ENCODE peak calls at places on chromosome 1, in six cellular contexts. One of them, this sample, is unnamed.

GRCh38 chr1:211529453-211529852 is 37.5 kb upstream of the RD3 start:
- DNase-seq in cardiac fibroblast: no peak
- DNase-seq in mesothelial cell of epicardium: no peak
- DNase-seq in bronchial epithelial cell: peak
- DNase-seq in progenitor cell of endocrine pancreas: no peak
- DNase-seq in left lung: no peak
- DNase-seq in this sample: no peak

GRCh38 chr1:186806477-186806876 is 22.3 kb upstream of the PLA2G4A start:
- DNase-seq in left lung: no peak
- DNase-seq in cardiac fibroblast: peak
- DNase-seq in bronchial epithelial cell: peak
- DNase-seq in mesothelial cell of epicardium: no peak
- DNase-seq in progenitor cell of endocrine pancreas: no peak
- DNase-seq in this sample: no peak

GRCh38 chr1:94658221-94658620 is 116.7 kb upstream of the F3 start:
- DNase-seq in progenitor cell of endocrine pancreas: no peak
- DNase-seq in cardiac fibroblast: peak
- DNase-seq in bronchial epithelial cell: peak
- DNase-seq in mesothelial cell of epicardium: no peak
- DNase-seq in left lung: no peak
- DNase-seq in this sample: no peak

GRCh38 chr1:197660389-197660788 is 114.9 kb downstream of the DENND1B start:
- DNase-seq in mesothelial cell of epicardium: no peak
- DNase-seq in left lung: no peak
- DNase-seq in bronchial epithelial cell: no peak
- DNase-seq in cardiac fibroblast: no peak
- DNase-seq in progenitor cell of endocrine pancreas: no peak
- DNase-seq in this sample: no peak

GRCh38 chr1:198637157-198637556 is 1.7 kb upstream of the PTPRC start:
- DNase-seq in mesothelial cell of epicardium: no peak
- DNase-seq in bronchial epithelial cell: no peak
- DNase-seq in cardiac fibroblast: no peak
- DNase-seq in progenitor cell of endocrine pancreas: no peak
- DNase-seq in left lung: no peak
- DNase-seq in this sample: no peak

GRCh38 chr1:37055631-37056030 is 21.3 kb upstream of the GRIK3 start:
- DNase-seq in cardiac fibroblast: no peak
- DNase-seq in mesothelial cell of epicardium: no peak
- DNase-seq in bronchial epithelial cell: no peak
- DNase-seq in left lung: no peak
- DNase-seq in progenitor cell of endocrine pancreas: no peak
- DNase-seq in this sample: no peak

GRCh38 chr1:1680031-1680911 is 12.3 kb downstream of the SLC35E2B start:
- DNase-seq in mesothelial cell of epicardium: no peak
- DNase-seq in progenitor cell of endocrine pancreas: no peak
- DNase-seq in left lung: peak
- DNase-seq in cardiac fibroblast: no peak
- DNase-seq in bronchial epithelial cell: no peak
- DNase-seq in this sample: no peak

GRCh38 chr1:94522304-94522703 is 19.3 kb downstream of the F3 start:
- DNase-seq in progenitor cell of endocrine pancreas: no peak
- DNase-seq in mesothelial cell of epicardium: no peak
- DNase-seq in cardiac fibroblast: peak
- DNase-seq in bronchial epithelial cell: peak
- DNase-seq in left lung: no peak
- DNase-seq in this sample: no peak

GRCh38 chr1:201024251-201024998 is 911 bp upstream of the KIF21B start:
- DNase-seq in progenitor cell of endocrine pancreas: no peak
- DNase-seq in bronchial epithelial cell: no peak
- DNase-seq in mesothelial cell of epicardium: no peak
- DNase-seq in cardiac fibroblast: no peak
- DNase-seq in left lung: no peak
- DNase-seq in this sample: peak

GRCh38 chr1:114390960-114391359 is 120.0 kb downstream of the TRIM33 start:
- DNase-seq in left lung: no peak
- DNase-seq in mesothelial cell of epicardium: no peak
- DNase-seq in progenitor cell of endocrine pancreas: no peak
- DNase-seq in bronchial epithelial cell: no peak
- DNase-seq in cardiac fibroblast: no peak
- DNase-seq in this sample: no peak

GRCh38 chr1:74180490-74180889 is 17.5 kb downstream of the LRRIQ3 start:
- DNase-seq in bronchial epithelial cell: peak
- DNase-seq in mesothelial cell of epicardium: no peak
- DNase-seq in left lung: no peak
- DNase-seq in progenitor cell of endocrine pancreas: no peak
- DNase-seq in cardiac fibroblast: peak
- DNase-seq in this sample: no peak

GRCh38 chr1:27570383-27570755 is 33.6 kb downstream of the AHDC1 start:
- DNase-seq in cardiac fibroblast: no peak
- DNase-seq in mesothelial cell of epicardium: no peak
- DNase-seq in left lung: no peak
- DNase-seq in progenitor cell of endocrine pancreas: no peak
- DNase-seq in bronchial epithelial cell: no peak
- DNase-seq in this sample: no peak

GRCh38 chr1:7207875-7208646 is 422.8 kb downstream of the CAMTA1 start:
- DNase-seq in mesothelial cell of epicardium: no peak
- DNase-seq in cardiac fibroblast: peak
- DNase-seq in progenitor cell of endocrine pancreas: peak
- DNase-seq in left lung: peak
- DNase-seq in bronchial epithelial cell: peak
- DNase-seq in this sample: peak

GRCh38 chr1:161009602-161010211 is 11.2 kb downstream of the F11R start:
- DNase-seq in bronchial epithelial cell: no peak
- DNase-seq in cardiac fibroblast: no peak
- DNase-seq in left lung: no peak
- DNase-seq in mesothelial cell of epicardium: no peak
- DNase-seq in progenitor cell of endocrine pancreas: no peak
- DNase-seq in this sample: no peak

GRCh38 chr1:92922378-92923035 is 38.8 kb downstream of the DIPK1A start:
- DNase-seq in mesothelial cell of epicardium: no peak
- DNase-seq in bronchial epithelial cell: no peak
- DNase-seq in progenitor cell of endocrine pancreas: no peak
- DNase-seq in cardiac fibroblast: no peak
- DNase-seq in left lung: no peak
- DNase-seq in this sample: no peak

GRCh38 chr1:55203064-55203463 is 12.1 kb downstream of the USP24 start:
- DNase-seq in progenitor cell of endocrine pancreas: no peak
- DNase-seq in mesothelial cell of epicardium: no peak
- DNase-seq in cardiac fibroblast: no peak
- DNase-seq in left lung: no peak
- DNase-seq in bronchial epithelial cell: no peak
- DNase-seq in this sample: no peak

GRCh38 chr1:226419284-226419683 is 11.4 kb upstream of the PARP1 start:
- DNase-seq in bronchial epithelial cell: no peak
- DNase-seq in progenitor cell of endocrine pancreas: no peak
- DNase-seq in cardiac fibroblast: no peak
- DNase-seq in left lung: no peak
- DNase-seq in mesothelial cell of epicardium: no peak
- DNase-seq in this sample: no peak

GRCh38 chr1:17858027-17858426 is 102.9 kb downstream of the ACTL8 start:
- DNase-seq in cardiac fibroblast: no peak
- DNase-seq in mesothelial cell of epicardium: no peak
- DNase-seq in bronchial epithelial cell: no peak
- DNase-seq in left lung: no peak
- DNase-seq in progenitor cell of endocrine pancreas: no peak
- DNase-seq in this sample: no peak

GRCh38 chr1:10909697-10910489 is 102.6 kb upstream of the TARDBP start:
- DNase-seq in mesothelial cell of epicardium: no peak
- DNase-seq in progenitor cell of endocrine pancreas: no peak
- DNase-seq in bronchial epithelial cell: peak
- DNase-seq in left lung: peak
- DNase-seq in cardiac fibroblast: peak
- DNase-seq in this sample: peak

GRCh38 chr1:246510147-246511030 is 3.3 kb upstream of the SMYD3 start:
- DNase-seq in left lung: peak
- DNase-seq in bronchial epithelial cell: no peak
- DNase-seq in progenitor cell of endocrine pancreas: no peak
- DNase-seq in mesothelial cell of epicardium: no peak
- DNase-seq in cardiac fibroblast: no peak
- DNase-seq in this sample: no peak

GRCh38 chr1:6157528-6158174 is 22.5 kb downstream of the CHD5 start:
- DNase-seq in left lung: no peak
- DNase-seq in bronchial epithelial cell: peak
- DNase-seq in progenitor cell of endocrine pancreas: no peak
- DNase-seq in cardiac fibroblast: peak
- DNase-seq in mesothelial cell of epicardium: no peak
- DNase-seq in this sample: no peak

GRCh38 chr1:183021405-183022201 is 1.6 kb upstream of the LAMC1 start:
- DNase-seq in progenitor cell of endocrine pancreas: no peak
- DNase-seq in bronchial epithelial cell: no peak
- DNase-seq in mesothelial cell of epicardium: no peak
- DNase-seq in cardiac fibroblast: no peak
- DNase-seq in left lung: no peak
- DNase-seq in this sample: no peak

GRCh38 chr1:73755649-73756048 is 442.3 kb downstream of the LRRIQ3 start:
- DNase-seq in left lung: no peak
- DNase-seq in cardiac fibroblast: no peak
- DNase-seq in mesothelial cell of epicardium: no peak
- DNase-seq in progenitor cell of endocrine pancreas: no peak
- DNase-seq in bronchial epithelial cell: no peak
- DNase-seq in this sample: no peak

GRCh38 chr1:89695847-89696246 is 62.9 kb downstream of the LRRC8C start:
- DNase-seq in left lung: no peak
- DNase-seq in bronchial epithelial cell: no peak
- DNase-seq in cardiac fibroblast: no peak
- DNase-seq in progenitor cell of endocrine pancreas: no peak
- DNase-seq in mesothelial cell of epicardium: no peak
- DNase-seq in this sample: no peak

GRCh38 chr1:165631403-165632151 is 543 bp downstream of the MGST3 start:
- DNase-seq in bronchial epithelial cell: peak
- DNase-seq in left lung: peak
- DNase-seq in progenitor cell of endocrine pancreas: peak
- DNase-seq in mesothelial cell of epicardium: no peak
- DNase-seq in cardiac fibroblast: peak
- DNase-seq in this sample: peak

DNA sequence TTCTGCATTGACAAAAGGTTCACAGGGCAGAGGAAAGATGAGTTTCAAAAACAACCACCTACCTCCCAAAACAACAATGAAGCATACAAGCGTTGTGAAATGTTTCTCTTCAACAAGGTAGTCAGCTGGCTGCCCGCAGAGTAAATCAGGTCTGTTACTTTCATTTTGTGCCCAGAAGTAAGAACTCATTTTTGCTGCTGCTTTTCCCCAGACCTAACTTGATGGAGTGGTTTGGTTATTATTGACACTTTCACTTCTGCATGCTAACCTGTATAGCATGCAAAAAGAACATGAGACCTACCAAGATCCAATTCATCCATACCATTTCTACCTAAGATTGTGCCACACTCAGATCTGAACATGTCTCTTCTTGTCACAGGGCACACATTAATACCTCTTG is 1.3 kb downstream of the SLC9C2 start:
- DNase-seq in bronchial epithelial cell: peak
- DNase-seq in cardiac fibroblast: no peak
- DNase-seq in mesothelial cell of epicardium: no peak
- DNase-seq in left lung: no peak
- DNase-seq in progenitor cell of endocrine pancreas: no peak
- DNase-seq in this sample: no peak
- TF ChIP-seq CTCF in bronchial epithelial cell: no peak
- TF ChIP-seq CTCF in cardiac fibroblast: no peak
- TF ChIP-seq CTCF in mesothelial cell of epicardium: no peak
- TF ChIP-seq CTCF in left lung: no peak
- TF ChIP-seq CTCF in progenitor cell of endocrine pancreas: no peak
- TF ChIP-seq CTCF in this sample: no peak

GRCh38 chr1:71196685-71197084 is 115.8 kb upstream of the ZRANB2 start:
- DNase-seq in left lung: no peak
- DNase-seq in progenitor cell of endocrine pancreas: no peak
- DNase-seq in mesothelial cell of epicardium: no peak
- DNase-seq in bronchial epithelial cell: peak
- DNase-seq in cardiac fibroblast: peak
- DNase-seq in this sample: no peak
- TF ChIP-seq CTCF in left lung: no peak
- TF ChIP-seq CTCF in progenitor cell of endocrine pancreas: peak
- TF ChIP-seq CTCF in mesothelial cell of epicardium: peak
- TF ChIP-seq CTCF in bronchial epithelial cell: no peak
- TF ChIP-seq CTCF in cardiac fibroblast: peak
- TF ChIP-seq CTCF in this sample: peak

GRCh38 chr1:24318988-24319863 is at the start of gene GRHL3:
- DNase-seq in left lung: no peak
- DNase-seq in cardiac fibroblast: no peak
- DNase-seq in bronchial epithelial cell: peak
- DNase-seq in mesothelial cell of epicardium: no peak
- DNase-seq in progenitor cell of endocrine pancreas: peak
- DNase-seq in this sample: no peak

GRCh38 chr1:24315391-24315790 is 3.8 kb upstream of the GRHL3 start:
- DNase-seq in left lung: no peak
- DNase-seq in cardiac fibroblast: no peak
- DNase-seq in mesothelial cell of epicardium: no peak
- DNase-seq in bronchial epithelial cell: peak
- DNase-seq in progenitor cell of endocrine pancreas: no peak
- DNase-seq in this sample: no peak

GRCh38 chr1:24317081-24317480 is 2.1 kb upstream of the GRHL3 start:
- DNase-seq in left lung: no peak
- DNase-seq in progenitor cell of endocrine pancreas: no peak
- DNase-seq in cardiac fibroblast: no peak
- DNase-seq in mesothelial cell of epicardium: no peak
- DNase-seq in bronchial epithelial cell: peak
- DNase-seq in this sample: no peak

GRCh38 chr1:24318238-24318987 is 744 bp upstream of the GRHL3 start:
- DNase-seq in left lung: no peak
- DNase-seq in cardiac fibroblast: peak
- DNase-seq in bronchial epithelial cell: peak
- DNase-seq in progenitor cell of endocrine pancreas: no peak
- DNase-seq in mesothelial cell of epicardium: no peak
- DNase-seq in this sample: no peak

GRCh38 chr1:24316659-24317058 is 2.5 kb upstream of the GRHL3 start:
- DNase-seq in left lung: no peak
- DNase-seq in cardiac fibroblast: no peak
- DNase-seq in mesothelial cell of epicardium: no peak
- DNase-seq in bronchial epithelial cell: no peak
- DNase-seq in progenitor cell of endocrine pancreas: no peak
- DNase-seq in this sample: no peak
- TF ChIP-seq CTCF in left lung: no peak
- TF ChIP-seq CTCF in cardiac fibroblast: no peak
- TF ChIP-seq CTCF in mesothelial cell of epicardium: no peak
- TF ChIP-seq CTCF in bronchial epithelial cell: peak
- TF ChIP-seq CTCF in progenitor cell of endocrine pancreas: no peak
- TF ChIP-seq CTCF in this sample: no peak

DNA sequence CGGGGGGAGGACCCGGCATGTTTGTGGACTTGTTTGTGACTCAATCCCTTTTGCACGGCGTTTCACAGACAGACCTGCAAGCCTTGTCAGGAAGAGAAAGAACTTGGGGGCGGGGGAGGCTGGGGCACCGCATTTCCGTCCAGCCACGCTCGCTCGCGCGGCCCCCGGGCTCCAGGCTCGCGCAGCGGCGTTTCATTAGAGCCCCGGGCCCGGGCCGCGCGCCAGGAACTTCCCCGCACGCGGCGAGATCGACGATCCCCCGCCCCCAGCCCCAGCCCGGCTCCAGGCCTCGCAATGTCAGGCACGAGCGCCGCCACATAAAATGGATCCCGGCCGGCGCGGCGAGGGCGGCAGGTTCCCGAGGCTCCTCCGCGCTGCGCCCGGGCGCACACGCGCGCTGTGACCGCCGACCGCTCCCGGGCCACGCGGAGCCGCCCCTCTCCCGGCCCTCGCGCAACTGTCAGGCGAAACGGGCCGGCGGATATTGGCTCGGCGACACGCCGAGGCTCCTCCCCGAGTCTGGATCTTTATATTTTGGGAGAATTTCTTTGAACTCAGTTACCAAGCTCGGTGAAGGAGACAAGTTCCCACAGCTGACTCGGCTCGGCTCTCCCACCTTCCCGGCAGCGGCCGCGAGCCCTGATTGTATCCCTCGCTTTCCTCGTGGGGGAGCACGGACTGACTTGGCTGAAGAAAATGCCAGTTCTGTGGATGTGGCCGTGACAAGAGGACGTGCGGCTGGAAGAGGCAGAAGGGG is at the start of gene KIF26B:
- DNase-seq in progenitor cell of endocrine pancreas: peak
- DNase-seq in cardiac fibroblast: peak
- DNase-seq in left lung: peak
- DNase-seq in bronchial epithelial cell: peak
- DNase-seq in mesothelial cell of epicardium: peak
- DNase-seq in this sample: peak
- TF ChIP-seq CTCF in progenitor cell of endocrine pancreas: no peak
- TF ChIP-seq CTCF in cardiac fibroblast: no peak
- TF ChIP-seq CTCF in left lung: no peak
- TF ChIP-seq CTCF in bronchial epithelial cell: no peak
- TF ChIP-seq CTCF in mesothelial cell of epicardium: no peak
- TF ChIP-seq CTCF in this sample: no peak

This sample was measured in neural crest cell.